ENCODE peak calls at places on chromosomes 13 and 19, in six cellular contexts. T, D, X, L, E and I are unnamed samples.

GRCh38 chr19:48530044-48530720 is 18.5 kb upstream of the LMTK3 start:
- DNase-seq in E (no peak), X (no peak), T (no peak), L (no peak), D (no peak), I (peak)

GRCh38 chr13:94708031-94708571 is 4.2 kb downstream of the SOX21 start:
- DNase-seq in L (no peak), D (no peak), T (no peak), X (peak), E (no peak), I (no peak)

GRCh38 chr13:52804202-52804641 is 44.2 kb downstream of the PCDH8 start:
- DNase-seq in X (no peak), E (no peak), L (no peak), T (no peak), D (no peak), I (no peak)

GRCh38 chr19:49502866-49503581 is 6.8 kb downstream of the RPS11 start:
- DNase-seq in E (peak), L (peak), X (peak), D (peak), T (peak), I (peak)

GRCh38 chr19:21463449-21464105 is 41.8 kb upstream of the ZNF429 start:
- DNase-seq in T (peak), X (peak), L (no peak), E (peak), D (peak), I (no peak)

GRCh38 chr19:5271145-5271544 is 69.5 kb downstream of the PTPRS start:
- DNase-seq in E (no peak), T (no peak), X (no peak), D (peak), L (no peak), I (no peak)

GRCh38 chr13:45432737-45433380 is 14.7 kb upstream of the SLC25A30 start:
- DNase-seq in L (no peak), T (no peak), E (no peak), X (no peak), D (no peak), I (no peak)

GRCh38 chr19:39540333-39540673 is 342 bp upstream of the EID2 start:
- DNase-seq in X (no peak), T (no peak), L (no peak), D (peak), E (no peak), I (no peak)

GRCh38 chr19:46579286-46579944 is 21.7 kb upstream of the CALM3 start:
- DNase-seq in L (no peak), X (no peak), T (no peak), D (peak), E (no peak), I (no peak)
- TF ChIP-seq CTCF in L (peak), X (no peak), T (no peak), D (peak), E (no peak), I (no peak)

GRCh38 chr19:36745870-36746269 is 26.7 kb downstream of the ZNF850 start:
- DNase-seq in X (no peak), T (no peak), E (no peak), D (no peak), L (no peak), I (no peak)

GRCh38 chr19:36747750-36748149 is 24.9 kb downstream of the ZNF850 start:
- DNase-seq in T (no peak), E (no peak), L (no peak), X (no peak), D (no peak), I (no peak)

GRCh38 chr19:36748431-36749275 is 24.0 kb downstream of the ZNF850 start:
- DNase-seq in X (no peak), L (no peak), D (no peak), T (no peak), E (no peak), I (no peak)

DNA sequence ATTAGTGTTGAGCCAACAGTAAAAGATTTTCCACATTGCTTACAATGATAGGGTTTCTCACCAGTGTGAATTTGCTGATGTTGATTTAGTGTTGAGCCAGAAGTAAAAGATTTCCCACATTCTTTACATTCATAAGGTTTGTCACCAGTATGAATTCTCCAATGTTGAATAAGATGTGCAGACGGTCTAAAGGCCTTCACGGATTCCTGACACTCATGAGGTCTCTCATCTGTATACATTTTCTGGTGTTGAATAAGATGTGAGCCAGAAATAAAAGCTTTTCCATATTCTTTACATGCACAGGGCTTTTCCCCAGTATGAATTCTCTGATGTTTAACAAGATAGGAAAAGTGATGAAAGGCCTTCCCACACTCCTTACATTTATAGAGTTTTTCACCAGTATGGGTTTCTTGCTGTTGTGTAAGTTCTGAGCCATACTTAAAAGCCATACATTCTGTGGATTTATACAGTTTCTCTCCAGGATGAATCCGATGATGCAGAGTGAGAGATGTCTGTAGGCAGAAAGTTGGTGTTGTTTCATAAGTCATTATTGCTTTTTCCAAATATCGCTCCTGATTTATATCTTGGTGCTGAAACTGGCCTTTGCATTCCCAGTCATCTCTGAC is 22.4 kb downstream of the ZNF850 start:
- DNase-seq in E (no peak), D (no peak), L (no peak), X (no peak), T (no peak), I (no peak)
- H3K4me3 ChIP-seq in E (no peak), D (no peak), L (no peak), X (no peak), T (no peak), I (no peak)

DNA sequence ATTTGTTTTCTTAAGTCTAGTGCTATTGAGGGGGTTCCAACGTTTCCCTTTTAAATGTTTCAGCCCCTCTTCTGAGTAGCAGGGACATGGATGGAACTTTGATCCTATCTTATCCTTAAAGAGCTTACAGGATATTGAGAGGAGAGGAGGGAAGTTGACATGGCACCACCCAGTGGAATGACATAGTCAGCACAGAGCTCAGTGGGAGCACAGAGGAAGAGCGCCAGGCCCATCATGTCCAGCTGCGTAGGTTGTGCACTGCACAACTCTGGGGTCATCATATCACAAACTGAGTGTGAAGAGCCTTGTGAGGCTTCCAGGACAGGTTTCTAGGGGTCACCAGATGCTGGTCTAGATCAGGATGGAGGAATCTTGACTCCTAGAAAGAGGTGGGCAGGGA is 4.6 kb upstream of the CDC42EP5 start:
- DNase-seq in D (peak), X (no peak), T (no peak), E (no peak), L (no peak), I (no peak)
- TF ChIP-seq CTCF in D (peak), X (no peak), T (no peak), E (no peak), L (no peak), I (peak)

GRCh38 chr13:32425158-32425557 is 2.8 kb downstream of the N4BP2L1 start:
- DNase-seq in X (no peak), T (no peak), E (no peak), L (no peak), D (no peak), I (no peak)
- H3K4me3 ChIP-seq in X (no peak), T (no peak), E (no peak), L (no peak), D (no peak), I (no peak)

DNA sequence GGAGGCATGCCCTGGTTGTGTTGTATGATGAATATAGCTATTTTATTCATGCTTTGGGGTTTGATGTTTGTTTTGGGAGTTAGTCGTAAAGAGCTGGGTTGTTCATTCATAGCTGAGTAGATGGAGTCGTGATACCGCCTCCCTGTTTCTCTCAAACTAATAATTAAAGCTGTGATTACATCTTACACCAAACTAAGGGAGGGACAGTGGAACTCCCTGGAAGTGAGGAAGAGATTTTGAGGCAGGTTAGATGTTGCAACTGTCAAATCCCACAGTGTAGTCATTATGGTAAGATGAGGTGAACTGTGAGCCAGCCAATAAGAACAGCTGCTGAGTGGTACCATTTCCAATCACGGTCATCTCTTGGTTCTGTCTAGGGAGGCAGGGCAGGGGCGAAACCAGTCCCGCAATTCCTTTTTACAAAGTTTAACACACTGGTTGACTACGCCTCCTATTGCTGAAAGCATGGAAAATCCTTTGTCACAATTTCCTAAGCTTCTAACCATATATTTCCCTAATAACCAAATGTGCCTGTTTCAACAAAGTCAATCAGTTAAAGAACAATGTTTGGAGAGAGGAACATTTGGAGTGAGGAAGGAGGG is 207.6 kb upstream of the SERP2 start:
- DNase-seq in D (no peak), E (no peak), X (no peak), T (no peak), L (no peak), I (no peak)
- TF ChIP-seq CTCF in D (no peak), E (no peak), X (no peak), T (no peak), L (no peak), I (no peak)

GRCh38 chr13:23963184-23963931 is 66.1 kb upstream of the C1QTNF9B start:
- DNase-seq in L (no peak), D (no peak), X (no peak), T (no peak), E (no peak), I (no peak)

GRCh38 chr13:23965346-23965745 is 68.0 kb upstream of the C1QTNF9B start:
- DNase-seq in D (no peak), E (no peak), T (no peak), X (no peak), L (peak), I (no peak)

GRCh38 chr13:23963947-23964346 is 66.6 kb upstream of the C1QTNF9B start:
- DNase-seq in T (no peak), L (no peak), X (peak), E (no peak), D (peak), I (no peak)

GRCh38 chr13:23966691-23967615 is 69.7 kb upstream of the C1QTNF9B start:
- DNase-seq in E (no peak), X (no peak), L (peak), T (no peak), D (peak), I (no peak)

GRCh38 chr13:23966221-23966690 is 69.0 kb upstream of the C1QTNF9B start:
- DNase-seq in X (no peak), T (no peak), D (no peak), E (no peak), L (no peak), I (no peak)
- H3K4me3 ChIP-seq in X (no peak), T (peak), D (peak), E (no peak), L (no peak), I (no peak)

GRCh38 chr19:13294812-13295567 is 144.8 kb downstream of the IER2 start:
- DNase-seq in X (no peak), T (no peak), D (no peak), L (no peak), E (no peak), I (no peak)
- TF ChIP-seq CTCF in X (no peak), T (no peak), D (no peak), L (no peak), E (no peak), I (no peak)